ENCODE peak calls at places on chromosomes 11 and 22, in eight cellular contexts. F is IMR-90, H is HCT116, O is upper lobe of right lung, Z is neural progenitor cell, C is ovary, K is Panc1, Y is mesendoderm. A is an unnamed sample.

GRCh38 chr22:27879923-27880322 is 39.1 kb downstream of the PITPNB start:
- DNase-seq in K (no peak), Y (peak; percentile 78), F (peak; percentile 54), C (no peak), Z (peak; percentile 69), H (peak; percentile 13), O (no peak), A (no peak)

GRCh38 chr11:121802542-121802941 is 313.5 kb downstream of the BLID start:
- DNase-seq in C (peak; percentile 43), F (peak; percentile 19), Y (peak; percentile 58), H (no peak), O (no peak), Z (peak; percentile 43), K (no peak), A (no peak)

GRCh38 chr11:79129702-79130101 is 311.1 kb downstream of the TENM4 start:
- DNase-seq in C (no peak), H (no peak), O (no peak), Y (no peak), F (no peak), Z (no peak), K (no peak), A (no peak)

GRCh38 chr22:42171946-42172345 is 41.3 kb upstream of the CYP2D6 start:
- DNase-seq in C (no peak), Y (no peak), O (no peak), H (no peak), K (no peak), F (no peak), Z (no peak), A (no peak)

GRCh38 chr11:17987826-17988225 is 25.0 kb downstream of the SERGEF start:
- DNase-seq in C (no peak), Z (no peak), F (no peak), K (no peak), O (no peak), H (no peak), Y (no peak), A (no peak)

GRCh38 chr22:29994027-29994715 is 86.1 kb upstream of the HORMAD2 start:
- DNase-seq in K (peak; percentile 82), C (no peak), H (no peak), Y (no peak), O (no peak), F (peak; percentile 89), Z (no peak), A (no peak)

GRCh38 chr22:50445071-50445879 is 29.6 kb downstream of the SBF1 start:
- DNase-seq in Y (no peak), O (no peak), C (no peak), H (no peak), Z (no peak), F (no peak), K (no peak), A (no peak)

GRCh38 chr11:59669611-59670009 is 773 bp upstream of the PATL1 start:
- DNase-seq in H (no peak), K (no peak), Y (peak; percentile 63), Z (no peak), C (peak; percentile 46), F (peak; percentile 49), O (no peak), A (peak; percentile 1)

GRCh38 chr11:1026163-1026450 is 10.4 kb downstream of the MUC6 start:
- DNase-seq in K (no peak), F (no peak), Y (no peak), H (no peak), O (no peak), C (no peak), Z (no peak), A (no peak)

GRCh38 chr11:106275151-106275550 is 197.7 kb downstream of the AASDHPPT start:
- DNase-seq in C (no peak), F (no peak), O (no peak), K (no peak), Y (no peak), Z (no peak), H (no peak), A (no peak)

GRCh38 chr22:36375071-36375980 is 12.4 kb downstream of the MYH9 start:
- DNase-seq in K (no peak), Y (no peak), H (no peak), Z (no peak), F (peak; percentile 10), O (peak; percentile 79), C (no peak), A (no peak)

GRCh38 chr22:26922804-26923203 is 265.4 kb downstream of the MIAT start:
- DNase-seq in Z (peak; percentile 66), H (no peak), C (no peak), K (no peak), F (no peak), Y (peak; percentile 79), O (no peak), A (no peak)

GRCh38 chr11:75428301-75428724 is 4.7 kb downstream of the KLHL35 start:
- DNase-seq in Z (peak; percentile 76), K (no peak), H (no peak), C (peak; percentile 87), F (peak; percentile 76), O (peak; percentile 95), Y (peak; percentile 81), A (peak; percentile 36)

GRCh38 chr11:75430692-75431532 is 2.1 kb downstream of the KLHL35 start:
- DNase-seq in Y (no peak), O (no peak), H (no peak), F (no peak), C (no peak), Z (no peak), K (no peak), A (no peak)

GRCh38 chr11:75429641-75429901 is 3.4 kb downstream of the KLHL35 start:
- DNase-seq in H (no peak), F (no peak), O (no peak), K (no peak), Y (no peak), Z (no peak), C (no peak), A (no peak)

GRCh38 chr11:75429902-75430691 is 2.9 kb downstream of the KLHL35 start:
- DNase-seq in O (peak; percentile 90), Z (peak; percentile 87), C (no peak), K (no peak), H (no peak), Y (peak; percentile 79), F (peak; percentile 63), A (peak; percentile 44)

DNA sequence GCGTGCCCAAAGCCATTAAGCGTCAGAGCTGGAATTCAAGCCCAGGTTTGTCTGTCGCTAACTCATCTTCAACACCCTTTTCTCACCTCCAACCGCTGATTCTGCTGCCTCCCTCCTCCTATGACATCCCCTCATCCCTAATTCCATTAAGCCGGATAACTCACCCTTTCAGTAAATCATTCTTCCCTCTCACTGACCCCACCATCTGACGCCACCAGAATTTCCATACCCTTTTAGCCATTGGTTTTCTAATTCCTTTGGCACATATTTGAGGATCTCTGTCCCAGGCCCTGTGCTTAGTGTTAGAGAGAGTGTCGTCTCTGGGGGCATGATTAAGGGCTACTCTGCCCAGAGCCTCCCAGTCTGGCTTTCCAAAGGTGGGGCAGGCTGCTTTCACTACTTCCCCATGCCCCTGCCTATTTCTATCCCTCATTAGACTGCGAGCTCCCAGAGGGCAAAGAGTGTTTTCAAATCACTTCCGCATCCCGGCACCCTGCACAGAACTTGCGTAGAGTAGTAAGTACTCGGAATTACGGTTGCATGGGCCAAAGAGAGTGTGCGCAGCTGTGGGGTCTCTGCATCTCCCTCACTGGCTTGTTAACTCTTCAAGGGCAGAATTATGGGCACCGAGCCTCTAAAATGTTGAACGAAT is 3.9 kb downstream of the KLHL35 start:
- DNase-seq in H (no peak), Z (no peak), F (no peak), C (no peak), Y (no peak), K (no peak), O (peak; percentile 25), A (no peak)
- H3K27me3 ChIP-seq in H (no peaks in the 10 kb centered on the region), Z (peaks cover 73% of the 10 kb centered on the region), F (peaks cover 36% of the 10 kb centered on the region), C (peaks cover 5% of the 10 kb centered on the region), Y (peaks cover 31% of the 10 kb centered on the region), K (no peaks in the 10 kb centered on the region), O (peaks cover 13% of the 10 kb centered on the region), A (peaks cover 5% of the 10 kb centered on the region)

GRCh38 chr22:45999379-45999971 is 22.5 kb upstream of the WNT7B start:
- DNase-seq in H (no peak), O (peak; percentile 54), F (no peak), C (no peak), K (no peak), Y (no peak), Z (no peak), A (no peak)

GRCh38 chr22:45996241-45997076 is 19.5 kb upstream of the WNT7B start:
- DNase-seq in K (no peak), Y (no peak), F (peak; percentile 42), C (no peak), O (peak; percentile 84), H (no peak), Z (no peak), A (no peak)

GRCh38 chr22:45997077-45997774 is 20.3 kb upstream of the WNT7B start:
- DNase-seq in O (peak; percentile 89), K (no peak), Z (peak; percentile 62), H (no peak), C (peak; percentile 88), F (peak; percentile 95), Y (peak; percentile 48), A (no peak)

GRCh38 chr22:45998638-45999378 is 21.8 kb upstream of the WNT7B start:
- DNase-seq in H (no peak), C (no peak), O (peak; percentile 45), Y (no peak), Z (no peak), K (no peak), F (no peak), A (no peak)

DNA sequence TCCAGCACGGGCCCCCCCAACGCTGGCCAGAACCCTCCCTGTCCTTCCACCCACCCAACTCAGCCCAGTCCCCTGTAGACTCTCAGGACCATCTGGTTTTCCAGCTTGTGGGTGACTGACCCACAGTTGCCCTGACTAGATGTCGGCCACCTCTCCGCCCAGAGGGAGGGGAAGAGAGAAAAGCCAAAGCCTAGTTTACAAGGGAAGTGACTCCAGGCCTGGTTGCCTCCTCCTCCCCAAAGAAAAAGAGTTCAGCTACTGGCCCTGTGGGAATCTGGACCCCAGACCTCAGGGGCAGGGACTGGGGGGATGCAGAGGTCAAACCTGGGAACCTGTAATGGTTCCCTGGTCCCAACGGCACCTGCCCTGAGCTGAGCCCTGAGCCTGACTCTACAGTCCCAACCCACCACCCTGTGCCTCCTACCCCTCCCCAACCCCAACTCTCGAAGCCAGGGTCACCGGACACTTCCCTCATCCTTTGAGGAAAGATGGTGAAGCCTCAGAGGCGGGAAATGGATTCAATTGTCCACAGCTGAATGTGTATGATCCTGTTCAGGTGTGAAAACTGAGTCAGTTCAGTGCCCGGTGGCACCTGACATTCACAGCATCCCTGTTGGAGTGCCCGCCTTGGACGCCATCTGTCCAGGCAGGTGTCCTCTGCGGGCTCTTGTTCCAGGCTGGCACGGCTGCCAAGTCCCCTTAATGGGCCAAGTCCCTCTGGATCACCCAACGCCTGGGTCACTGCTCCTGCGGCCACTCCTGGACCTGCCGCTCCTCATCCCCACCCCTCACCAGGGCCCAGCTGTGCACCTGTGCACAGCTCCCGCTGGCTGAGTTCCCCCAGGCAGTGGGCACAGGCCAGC is 21.0 kb upstream of the WNT7B start:
- DNase-seq in K (no peak), C (no peak), O (peak; percentile 60), F (no peak), Z (no peak), Y (no peak), H (no peak), A (no peak)
- H3K27ac ChIP-seq in K (no peak overlapping the region), C (peak overlapping the region; percentile 39), O (peak overlapping the region; percentile 83), F (peak overlapping the region; percentile 97), Z (no peak overlapping the region), Y (no peak overlapping the region), H (no peak overlapping the region), A (no peak overlapping the region)

GRCh38 chr22:47322854-47323253 is 560.4 kb downstream of the TBC1D22A start:
- DNase-seq in Z (no peak), Y (no peak), O (no peak), H (no peak), C (no peak), F (no peak), K (no peak), A (no peak)
- H3K4me3 ChIP-seq in Z (no peak overlapping the region), Y (no peak overlapping the region), O (no peak overlapping the region), H (no peak overlapping the region), C (no peak overlapping the region), F (no peak overlapping the region), K (no peak overlapping the region), A (no peak overlapping the region)

GRCh38 chr22:45648320-45649070 is 23.1 kb upstream of the ATXN10 start:
- DNase-seq in H (no peak), Z (no peak), F (no peak), C (no peak), K (no peak), Y (no peak), O (peak; percentile 57), A (no peak)
- H3K27me3 ChIP-seq in H (no peaks in the 10 kb centered on the region), Z (peaks cover 42% of the 10 kb centered on the region), F (peaks cover 6% of the 10 kb centered on the region), C (no peaks in the 10 kb centered on the region), K (no peaks in the 10 kb centered on the region), Y (no peaks in the 10 kb centered on the region), O (peaks cover 7% of the 10 kb centered on the region), A (peaks cover 9% of the 10 kb centered on the region)

A was measured in effector memory CD4-positive, alpha-beta T cell.